ENCODE peak calls at places on chromosomes 4 and X, in seven cellular contexts. One of them, this sample, is unnamed.

GRCh38 chrX:132216806-132217202 is 2.4 kb downstream of the RAP2C start:
- DNase-seq in K562: no peak
- DNase-seq in GM23338: no peak
- DNase-seq in H1: no peak
- DNase-seq in GM12878: no peak
- DNase-seq in endothelial cell of umbilical vein: peak; percentile 44
- DNase-seq in HCT116: no peak
- DNase-seq in this sample: no peak

GRCh38 chrX:141669689-141670088 is 28.9 kb downstream of the SPANXD start:
- DNase-seq in K562: no peak
- DNase-seq in GM23338: no peak
- DNase-seq in H1: no peak
- DNase-seq in GM12878: no peak
- DNase-seq in endothelial cell of umbilical vein: no peak
- DNase-seq in HCT116: no peak
- DNase-seq in this sample: no peak

GRCh38 chr4:125515016-125515415 is 200.3 kb downstream of the FAT4 start:
- DNase-seq in K562: no peak
- DNase-seq in GM23338: no peak
- DNase-seq in H1: no peak
- DNase-seq in GM12878: no peak
- DNase-seq in endothelial cell of umbilical vein: no peak
- DNase-seq in HCT116: no peak
- DNase-seq in this sample: no peak

GRCh38 chr4:1571986-1572385 is 112.1 kb downstream of the FAM53A start:
- DNase-seq in K562: no peak
- DNase-seq in GM23338: peak; percentile 65
- DNase-seq in H1: no peak
- DNase-seq in GM12878: no peak
- DNase-seq in endothelial cell of umbilical vein: no peak
- DNase-seq in HCT116: no peak
- DNase-seq in this sample: no peak

GRCh38 chr4:110503588-110504435 is 27.9 kb downstream of the ENPEP start:
- DNase-seq in K562: no peak
- DNase-seq in GM23338: no peak
- DNase-seq in H1: no peak
- DNase-seq in GM12878: no peak
- DNase-seq in endothelial cell of umbilical vein: no peak
- DNase-seq in HCT116: no peak
- DNase-seq in this sample: no peak

GRCh38 chr4:164169591-164169990 is 584.3 kb upstream of the SMIM31 start:
- DNase-seq in K562: no peak
- DNase-seq in GM23338: no peak
- DNase-seq in H1: no peak
- DNase-seq in GM12878: no peak
- DNase-seq in endothelial cell of umbilical vein: no peak
- DNase-seq in HCT116: no peak
- DNase-seq in this sample: no peak

GRCh38 chr4:186499467-186499866 is 55.9 kb downstream of the MTNR1A start:
- DNase-seq in K562: no peak
- DNase-seq in GM23338: no peak
- DNase-seq in H1: no peak
- DNase-seq in GM12878: no peak
- DNase-seq in endothelial cell of umbilical vein: no peak
- DNase-seq in HCT116: no peak
- DNase-seq in this sample: no peak

GRCh38 chr4:118175506-118175905 is 141.2 kb downstream of the NDST3 start:
- DNase-seq in K562: no peak
- DNase-seq in GM23338: no peak
- DNase-seq in H1: no peak
- DNase-seq in GM12878: no peak
- DNase-seq in endothelial cell of umbilical vein: no peak
- DNase-seq in HCT116: no peak
- DNase-seq in this sample: no peak

GRCh38 chr4:69735119-69735518 is 25.3 kb downstream of the SULT1B1 start:
- DNase-seq in K562: no peak
- DNase-seq in GM23338: no peak
- DNase-seq in H1: no peak
- DNase-seq in GM12878: no peak
- DNase-seq in endothelial cell of umbilical vein: no peak
- DNase-seq in HCT116: no peak
- DNase-seq in this sample: no peak

GRCh38 chr4:9969526-9970398 is 51.5 kb downstream of the SLC2A9 start:
- DNase-seq in K562: no peak
- DNase-seq in GM23338: no peak
- DNase-seq in H1: no peak
- DNase-seq in GM12878: no peak
- DNase-seq in endothelial cell of umbilical vein: no peak
- DNase-seq in HCT116: no peak
- DNase-seq in this sample: no peak

GRCh38 chr4:13881880-13882279 is 254.4 kb upstream of the BOD1L1 start:
- DNase-seq in K562: no peak
- DNase-seq in GM23338: no peak
- DNase-seq in H1: no peak
- DNase-seq in GM12878: no peak
- DNase-seq in endothelial cell of umbilical vein: no peak
- DNase-seq in HCT116: no peak
- DNase-seq in this sample: no peak

GRCh38 chr4:38463268-38463958 is 200.6 kb upstream of the KLF3 start:
- DNase-seq in K562: peak; percentile 44
- DNase-seq in GM23338: no peak
- DNase-seq in H1: no peak
- DNase-seq in GM12878: no peak
- DNase-seq in endothelial cell of umbilical vein: no peak
- DNase-seq in HCT116: no peak
- DNase-seq in this sample: no peak

GRCh38 chr4:186700746-186701145 is 22.9 kb downstream of the FAT1 start:
- DNase-seq in K562: no peak
- DNase-seq in GM23338: no peak
- DNase-seq in H1: no peak
- DNase-seq in GM12878: no peak
- DNase-seq in endothelial cell of umbilical vein: no peak
- DNase-seq in HCT116: no peak
- DNase-seq in this sample: no peak

GRCh38 chr4:185878633-185879032 is 66.6 kb upstream of the SORBS2 start:
- DNase-seq in K562: no peak
- DNase-seq in GM23338: no peak
- DNase-seq in H1: no peak
- DNase-seq in GM12878: no peak
- DNase-seq in endothelial cell of umbilical vein: no peak
- DNase-seq in HCT116: no peak
- DNase-seq in this sample: no peak

GRCh38 chr4:68257719-68258118 is 12.2 kb upstream of the TMPRSS11B start:
- DNase-seq in K562: no peak
- DNase-seq in GM23338: no peak
- DNase-seq in H1: no peak
- DNase-seq in GM12878: no peak
- DNase-seq in endothelial cell of umbilical vein: no peak
- DNase-seq in HCT116: no peak
- DNase-seq in this sample: no peak
- TF ChIP-seq POLR2AphosphoS5 in K562: no peak
- TF ChIP-seq POLR2AphosphoS5 in GM23338: no peak
- TF ChIP-seq POLR2AphosphoS5 in H1: no peak
- TF ChIP-seq POLR2AphosphoS5 in GM12878: no peak
- TF ChIP-seq POLR2AphosphoS5 in endothelial cell of umbilical vein: no peak
- TF ChIP-seq POLR2AphosphoS5 in HCT116: no peak
- TF ChIP-seq POLR2AphosphoS5 in this sample: no peak

GRCh38 chrX:21373637-21374162 is 518 bp upstream of the CNKSR2 start:
- DNase-seq in K562: no peak
- DNase-seq in GM23338: peak; percentile 27
- DNase-seq in H1: no peak
- DNase-seq in GM12878: no peak
- DNase-seq in endothelial cell of umbilical vein: no peak
- DNase-seq in HCT116: no peak
- DNase-seq in this sample: no peak
- TF ChIP-seq EZH2 in K562: no peak
- TF ChIP-seq EZH2 in GM23338: no peak
- TF ChIP-seq EZH2 in H1: no peak
- TF ChIP-seq EZH2 in GM12878: no peak
- TF ChIP-seq EZH2 in endothelial cell of umbilical vein: no peak
- TF ChIP-seq EZH2 in HCT116: no peak
- TF ChIP-seq EZH2 in this sample: no peak

GRCh38 chrX:21929209-21929608 is 11.3 kb upstream of the SMS start:
- DNase-seq in K562: no peak
- DNase-seq in GM23338: no peak
- DNase-seq in H1: no peak
- DNase-seq in GM12878: no peak
- DNase-seq in endothelial cell of umbilical vein: no peak
- DNase-seq in HCT116: no peak
- DNase-seq in this sample: no peak

GRCh38 chrX:21930986-21931385 is 9.5 kb upstream of the SMS start:
- DNase-seq in K562: no peak
- DNase-seq in GM23338: no peak
- DNase-seq in H1: no peak
- DNase-seq in GM12878: no peak
- DNase-seq in endothelial cell of umbilical vein: no peak
- DNase-seq in HCT116: no peak
- DNase-seq in this sample: no peak

GRCh38 chrX:21926527-21927278 is 13.8 kb upstream of the SMS start:
- DNase-seq in K562: no peak
- DNase-seq in GM23338: peak; percentile 51
- DNase-seq in H1: no peak
- DNase-seq in GM12878: no peak
- DNase-seq in endothelial cell of umbilical vein: peak; percentile 93
- DNase-seq in HCT116: peak; percentile 82
- DNase-seq in this sample: no peak

GRCh38 chrX:21926116-21926515 is 14.4 kb upstream of the SMS start:
- DNase-seq in K562: no peak
- DNase-seq in GM23338: no peak
- DNase-seq in H1: no peak
- DNase-seq in GM12878: no peak
- DNase-seq in endothelial cell of umbilical vein: peak; percentile 44
- DNase-seq in HCT116: no peak
- DNase-seq in this sample: no peak
- H3K4me3 ChIP-seq in K562: no peak overlapping the region
- H3K4me3 ChIP-seq in GM23338: no peak overlapping the region
- H3K4me3 ChIP-seq in H1: no peak overlapping the region
- H3K4me3 ChIP-seq in GM12878: no peak overlapping the region
- H3K4me3 ChIP-seq in endothelial cell of umbilical vein: peak overlapping the region; percentile 13
- H3K4me3 ChIP-seq in HCT116: no peak overlapping the region
- H3K4me3 ChIP-seq in this sample: peak overlapping the region; percentile 58

GRCh38 chr4:168930413-168931196 is 79.5 kb downstream of the CBR4 start:
- DNase-seq in K562: no peak
- DNase-seq in GM23338: no peak
- DNase-seq in H1: no peak
- DNase-seq in GM12878: no peak
- DNase-seq in endothelial cell of umbilical vein: no peak
- DNase-seq in HCT116: no peak
- DNase-seq in this sample: no peak
- TF ChIP-seq POLR2AphosphoS5 in K562: no peak
- TF ChIP-seq POLR2AphosphoS5 in GM23338: no peak
- TF ChIP-seq POLR2AphosphoS5 in H1: no peak
- TF ChIP-seq POLR2AphosphoS5 in GM12878: no peak
- TF ChIP-seq POLR2AphosphoS5 in endothelial cell of umbilical vein: no peak
- TF ChIP-seq POLR2AphosphoS5 in HCT116: no peak
- TF ChIP-seq POLR2AphosphoS5 in this sample: no peak